ENCODE peak calls at places on chromosome 14, in nine cellular contexts. D is pancreas; K is transverse colon; J is activated CD8-positive, alpha-beta T cell treated with anti-CD3 and anti-CD28 coated beads for 36 hours; N is WTC11; W is sigmoid colon; Z is tibial nerve; X is neural crest cell; E is breast epithelium. C is an unnamed sample.
A peak's percentile ranks its signal among the peaks of the same experiment; 100 is the strongest.

GRCh38 chr14:100755649-100756048 is 29.0 kb downstream of the DLK1 start:
- DNase-seq in J (no peak), W (no peak), X (no peak), N (no peak), Z (no peak), K (no peak), D (no peak), E (no peak), C (no peak)

GRCh38 chr14:65230287-65230728 is 128.0 kb upstream of the MAX start:
- DNase-seq in N (no peak), W (peak; percentile 70), Z (peak; percentile 47), D (no peak), E (no peak), K (no peak), J (peak; percentile 34), X (no peak), C (no peak)

GRCh38 chr14:22977684-22978486 is 4.5 kb downstream of the AJUBA start:
- DNase-seq in K (peak; percentile 52), N (peak; percentile 87), X (peak; percentile 54), J (no peak), W (peak; percentile 78), Z (no peak), E (peak; percentile 63), D (peak; percentile 72), C (no peak)

GRCh38 chr14:90341784-90342183 is 10.0 kb upstream of the NRDE2 start:
- DNase-seq in Z (no peak), W (no peak), E (no peak), D (no peak), N (no peak), J (no peak), K (no peak), X (no peak), C (no peak)

GRCh38 chr14:44204061-44204815 is 302.8 kb downstream of the FSCB start:
- DNase-seq in D (no peak), N (no peak), X (no peak), K (no peak), E (no peak), W (no peak), J (no peak), Z (no peak), C (no peak)

GRCh38 chr14:88005978-88006851 is 1.3 kb downstream of the GPR65 start:
- DNase-seq in Z (no peak), E (no peak), W (no peak), N (no peak), D (no peak), K (peak; percentile 30), X (no peak), J (peak; percentile 85), C (peak; percentile 23)

GRCh38 chr14:96581902-96582640 is 79.9 kb downstream of the PAPOLA start:
- DNase-seq in X (no peak), Z (no peak), W (no peak), N (peak; percentile 50), J (no peak), E (no peak), K (no peak), D (no peak), C (peak; percentile 8)

GRCh38 chr14:55600784-55601561 is 21.0 kb downstream of the KTN1 start:
- DNase-seq in N (no peak), K (no peak), J (no peak), X (no peak), D (no peak), W (no peak), Z (no peak), E (no peak), C (no peak)

GRCh38 chr14:60532442-60532841 is 23.5 kb downstream of the SIX6 start:
- DNase-seq in Z (no peak), W (no peak), K (no peak), D (no peak), N (no peak), E (no peak), X (no peak), J (no peak), C (no peak)

GRCh38 chr14:54127526-54127925 is 170.9 kb upstream of the BMP4 start:
- DNase-seq in W (no peak), E (no peak), Z (no peak), K (no peak), D (no peak), X (no peak), N (no peak), J (no peak), C (no peak)

GRCh38 chr14:103250181-103250580 is 83.9 kb upstream of the EIF5 start:
- DNase-seq in X (no peak), N (no peak), K (no peak), D (no peak), W (no peak), E (no peak), J (no peak), Z (no peak), C (no peak)

GRCh38 chr14:105497671-105498429 is 6.8 kb downstream of the TEDC1 start:
- DNase-seq in Z (no peak), E (no peak), D (no peak), J (no peak), N (no peak), X (no peak), K (no peak), W (peak; percentile 53), C (no peak)

GRCh38 chr14:100740931-100741330 is 14.2 kb downstream of the DLK1 start:
- DNase-seq in N (no peak), W (peak; percentile 48), D (no peak), X (no peak), K (no peak), E (peak; percentile 43), J (no peak), Z (no peak), C (no peak)

GRCh38 chr14:39467889-39468524 is 35.8 kb upstream of the FBXO33 start:
- DNase-seq in J (peak; percentile 72), Z (no peak), D (no peak), K (no peak), N (peak; percentile 69), W (no peak), E (no peak), X (no peak), C (no peak)
- TF ChIP-seq CTCF in J (peak; percentile 58), Z (no peak), D (no peak), K (no peak), N (peak; percentile 28), W (no peak), E (no peak), X (peak; percentile 47), C (peak; percentile 34)

DNA sequence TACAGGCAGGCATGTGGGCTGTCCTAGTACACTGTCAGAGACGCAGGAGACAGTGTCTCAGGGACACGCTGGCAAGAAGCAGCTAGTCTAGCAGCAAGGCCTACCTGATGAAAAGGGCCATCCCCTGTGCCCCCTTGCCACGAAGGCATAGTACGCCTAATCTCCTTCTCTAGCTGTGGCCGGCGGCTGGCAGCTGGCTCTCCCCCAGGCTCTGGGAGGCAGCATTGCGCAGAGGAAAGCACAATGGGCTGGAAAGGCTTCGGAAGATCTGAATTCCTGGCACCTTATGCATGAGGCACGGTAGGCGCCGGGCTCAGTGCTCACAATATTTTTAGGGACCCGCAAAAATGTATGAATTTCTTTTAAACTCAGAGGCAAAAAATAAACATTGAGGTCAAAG is 16.0 kb upstream of the PLEKHH1 start:
- DNase-seq in K (peak; percentile 25), Z (no peak), W (peak; percentile 69), N (peak; percentile 54), X (no peak), D (peak; percentile 78), J (no peak), E (no peak), C (no peak)
- TF ChIP-seq CTCF in K (no peak), Z (peak; percentile 16), W (no peak), N (no peak), X (no peak), D (no peak), J (no peak), E (no peak), C (no peak)

GRCh38 chr14:77155083-77155482 is 13.5 kb upstream of the ZDHHC22 start:
- DNase-seq in D (no peak), W (no peak), E (no peak), K (no peak), J (no peak), Z (no peak), X (no peak), N (no peak), C (no peak)

GRCh38 chr14:77153802-77154201 is 12.2 kb upstream of the ZDHHC22 start:
- DNase-seq in N (no peak), W (no peak), D (no peak), X (no peak), Z (no peak), K (no peak), E (no peak), J (no peak), C (no peak)

GRCh38 chr14:77154421-77154820 is 12.8 kb upstream of the ZDHHC22 start:
- DNase-seq in E (no peak), K (no peak), D (no peak), Z (no peak), J (no peak), N (no peak), W (no peak), X (no peak), C (no peak)

GRCh38 chr14:77151245-77151644 is 9.7 kb upstream of the ZDHHC22 start:
- DNase-seq in D (no peak), X (peak; percentile 59), W (peak; percentile 17), Z (no peak), E (no peak), N (peak; percentile 64), K (no peak), J (peak; percentile 23), C (peak; percentile 44)

GRCh38 chr14:77151918-77152588 is 10.5 kb upstream of the ZDHHC22 start:
- DNase-seq in J (no peak), D (no peak), X (no peak), Z (no peak), E (no peak), W (no peak), N (no peak), K (no peak), C (peak; percentile 72)
- TF ChIP-seq CTCF in J (no peak), D (no peak), X (no peak), Z (no peak), E (peak; percentile 14), W (no peak), N (no peak), K (peak; percentile 28), C (no peak)

DNA sequence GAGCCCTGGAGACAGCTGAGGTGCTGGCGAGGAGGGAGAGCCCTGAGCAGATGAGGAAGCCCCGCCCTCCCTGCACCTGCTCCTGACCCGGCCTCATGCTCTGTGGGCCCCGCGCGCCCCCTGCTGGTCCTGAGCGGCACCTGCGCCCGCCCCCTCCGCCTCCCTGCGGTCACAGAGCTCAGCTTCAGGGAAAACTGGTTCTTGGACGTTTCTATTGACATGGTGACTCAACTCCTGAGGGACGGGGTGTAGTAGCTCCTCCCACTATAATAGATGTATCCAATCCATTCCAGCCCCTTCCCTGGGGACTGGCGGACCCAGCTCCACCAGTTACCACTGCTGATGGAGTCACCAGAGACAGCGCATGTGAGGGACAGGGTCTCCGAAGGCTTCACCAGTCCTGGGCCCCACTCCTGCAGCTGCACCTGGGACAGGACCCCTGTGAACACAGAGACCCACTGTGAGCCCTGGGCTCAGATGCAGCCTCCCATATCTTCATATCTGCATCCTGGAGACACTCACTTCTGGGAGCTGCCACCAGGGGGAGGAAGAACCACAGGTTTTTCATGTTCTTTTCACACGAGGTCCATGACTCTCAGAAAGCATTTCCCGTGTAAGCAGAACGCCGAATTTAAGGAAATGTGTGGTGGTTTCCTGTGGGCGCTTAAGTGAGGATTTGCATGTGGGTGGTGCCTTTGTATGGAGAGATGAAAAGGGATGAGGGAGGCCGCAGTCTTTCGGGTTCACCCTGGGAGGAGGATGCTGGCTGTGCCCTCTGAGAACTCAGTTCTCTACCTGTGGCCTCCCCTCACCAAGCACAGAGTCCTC is 1346.5 kb downstream of the TMEM121 start:
- DNase-seq in E (no peak), N (no peak), Z (peak; percentile 57), J (peak; percentile 95), K (peak; percentile 94), W (no peak), D (peak; percentile 90), X (no peak), C (peak; percentile 68)
- TF ChIP-seq CTCF in E (peak; percentile 45), N (peak; percentile 19), Z (peak; percentile 7), J (peak; percentile 83), K (peak; percentile 61), W (no peak), D (peak; percentile 56), X (no peak), C (peak; percentile 81)

C was measured in GM13976.